ENCODE peak calls at places on chromosome 22, in nine cellular contexts. T is upper lobe of right lung; Z is pancreas; E is T47D; H is ELR; K is iris pigment epithelial cell; Y is central memory CD4-positive, alpha-beta T cell; I is AG09319; F is epithelial cell of esophagus. M is an unnamed sample.

GRCh38 chr22:46061431-46062231 is 84.7 kb upstream of the WNT7B start:
- DNase-seq in T (peak; percentile 62), Z (peak; percentile 59), H (no peak), Y (no peak), E (no peak), F (no peak), K (no peak), I (no peak), M (no peak)

GRCh38 chr22:50418624-50419023 is 56.2 kb downstream of the SBF1 start:
- DNase-seq in Z (no peak), E (no peak), F (no peak), H (no peak), K (no peak), T (no peak), I (no peak), Y (no peak), M (no peak)

GRCh38 chr22:43060213-43060612 is 29.0 kb downstream of the TTLL1 start:
- DNase-seq in T (no peak), E (peak; percentile 34), Z (peak; percentile 51), H (peak; percentile 44), Y (peak; percentile 20), F (peak; percentile 29), I (no peak), K (peak; percentile 9), M (peak; percentile 10)

GRCh38 chr22:47266329-47266728 is 503.9 kb downstream of the TBC1D22A start:
- DNase-seq in F (no peak), T (no peak), K (no peak), H (no peak), Z (no peak), I (no peak), Y (no peak), E (no peak), M (no peak)

GRCh38 chr22:38881464-38881871 is 9.5 kb upstream of the CBX6 start:
- DNase-seq in Z (peak; percentile 43), I (peak; percentile 80), E (no peak), H (no peak), Y (no peak), K (peak; percentile 20), T (no peak), F (no peak), M (peak; percentile 92)

GRCh38 chr22:19121631-19122142 is 525 bp downstream of the DGCR2 start:
- DNase-seq in Z (peak; percentile 80), F (peak; percentile 49), Y (peak; percentile 8), E (peak; percentile 58), H (peak; percentile 57), T (peak; percentile 84), K (peak; percentile 49), I (no peak), M (peak; percentile 72)

GRCh38 chr22:40499187-40499753 is 128.9 kb downstream of the SGSM3 start:
- DNase-seq in H (peak; percentile 97), Y (no peak), I (peak; percentile 81), T (no peak), Z (no peak), K (peak; percentile 98), E (no peak), F (peak; percentile 87), M (peak; percentile 90)

GRCh38 chr22:28815729-28816128 is 15.4 kb upstream of the XBP1 start:
- DNase-seq in F (no peak), H (no peak), T (no peak), I (no peak), Y (no peak), E (peak; percentile 73), Z (no peak), K (no peak), M (no peak)

GRCh38 chr22:50319503-50319951 is 7.3 kb downstream of the DENND6B start:
- DNase-seq in Z (peak; percentile 27), E (no peak), K (no peak), Y (no peak), H (no peak), F (no peak), T (peak; percentile 61), I (no peak), M (no peak)

GRCh38 chr22:41092847-41093371 is 517 bp downstream of the EP300 start:
- DNase-seq in T (peak; percentile 74), Y (peak; percentile 25), F (peak; percentile 37), Z (peak; percentile 53), H (peak; percentile 58), E (peak; percentile 38), K (peak; percentile 34), I (no peak), M (peak; percentile 65)